ENCODE peak calls at places on chromosomes 11 and 22, in six cellular contexts. G is SK-N-SH, Z is GM23248, W is stomach, Q is tibial artery, X is adrenal gland. O is an unnamed sample.

GRCh38 chr22:37802310-37803194 is 5.2 kb upstream of the GCAT start:
- DNase-seq in G (peak; percentile 92), Z (peak; percentile 62), W (peak; percentile 60), Q (no peak), X (peak; percentile 68), O (no peak)

GRCh38 chr11:112748713-112749481 is 212.3 kb upstream of the NCAM1 start:
- DNase-seq in G (peak; percentile 57), Z (no peak), W (no peak), Q (no peak), X (no peak), O (no peak)

GRCh38 chr11:70841264-70841663 is 411.1 kb downstream of the SHANK2 start:
- DNase-seq in G (no peak), Z (no peak), W (no peak), Q (no peak), X (no peak), O (no peak)

GRCh38 chr11:45319077-45319476 is 32.9 kb upstream of the SYT13 start:
- DNase-seq in G (no peak), Z (no peak), W (no peak), Q (no peak), X (no peak), O (no peak)

GRCh38 chr11:18720811-18721575 is 5.0 kb downstream of the IGSF22 start:
- DNase-seq in G (peak; percentile 89), Z (peak; percentile 85), W (peak; percentile 81), Q (peak; percentile 89), X (peak; percentile 77), O (peak; percentile 84)

GRCh38 chr11:130049260-130049659 is 20.4 kb upstream of the APLP2 start:
- DNase-seq in G (no peak), Z (peak; percentile 32), W (no peak), Q (no peak), X (no peak), O (no peak)

GRCh38 chr11:62324738-62325556 is 12.3 kb upstream of the ASRGL1 start:
- DNase-seq in G (peak; percentile 76), Z (peak; percentile 53), W (no peak), Q (no peak), X (peak; percentile 40), O (peak; percentile 26)

GRCh38 chr11:77188323-77188911 is 60.4 kb downstream of the MYO7A start:
- DNase-seq in G (peak; percentile 90), Z (peak; percentile 87), W (peak; percentile 87), Q (peak; percentile 83), X (peak; percentile 92), O (peak; percentile 65)

GRCh38 chr11:106276859-106277436 is 199.5 kb downstream of the AASDHPPT start:
- DNase-seq in G (peak; percentile 4), Z (no peak), W (no peak), Q (no peak), X (no peak), O (no peak)

GRCh38 chr11:120184371-120184945 is 26.4 kb upstream of the OAF start:
- DNase-seq in G (no peak), Z (peak; percentile 52), W (peak; percentile 24), Q (peak; percentile 68), X (no peak), O (no peak)

GRCh38 chr22:44698531-44699421 is 3.2 kb upstream of the PRR5 start:
- DNase-seq in G (no peak), Z (peak; percentile 94), W (no peak), Q (no peak), X (no peak), O (no peak)

GRCh38 chr11:68260484-68260883 is 11.3 kb downstream of the C11orf24 start:
- DNase-seq in G (no peak), Z (no peak), W (no peak), Q (no peak), X (no peak), O (no peak)

GRCh38 chr22:48811885-48812284 is 1015.8 kb downstream of the BRD1 start:
- DNase-seq in G (no peak), Z (no peak), W (no peak), Q (no peak), X (no peak), O (no peak)

GRCh38 chr11:70595452-70595851 is 197.1 kb downstream of the CTTN start:
- DNase-seq in G (no peak), Z (no peak), W (no peak), Q (no peak), X (no peak), O (no peak)

GRCh38 chr11:4826425-4826824 is 5.3 kb downstream of the OR51F2 start:
- DNase-seq in G (no peak), Z (no peak), W (no peak), Q (no peak), X (no peak), O (no peak)

GRCh38 chr11:36253238-36253637 is 36.0 kb downstream of the COMMD9 start:
- DNase-seq in G (peak; percentile 88), Z (no peak), W (no peak), Q (no peak), X (no peak), O (no peak)

GRCh38 chr11:100830295-100830694 is 143.2 kb downstream of the ARHGAP42 start:
- DNase-seq in G (no peak), Z (no peak), W (peak; percentile 41), Q (no peak), X (no peak), O (no peak)

GRCh38 chr22:49587987-49588386 is 239.7 kb downstream of the BRD1 start:
- DNase-seq in G (no peak), Z (no peak), W (no peak), Q (no peak), X (no peak), O (no peak)

GRCh38 chr11:69552951-69553350 is 71.5 kb downstream of the LINC01488 start:
- DNase-seq in G (no peak), Z (no peak), W (no peak), Q (peak; percentile 41), X (no peak), O (no peak)

GRCh38 chr11:64839887-64840782 is 4.3 kb downstream of the CDC42BPG start:
- DNase-seq in G (no peak), Z (no peak), W (no peak), Q (no peak), X (no peak), O (no peak)

GRCh38 chr11:36499325-36499724 is 10.7 kb downstream of the TRAF6 start:
- DNase-seq in G (no peak), Z (no peak), W (no peak), Q (no peak), X (no peak), O (peak; percentile 27)

GRCh38 chr22:24460418-24461089 is 33.2 kb downstream of the ADORA2A start:
- DNase-seq in G (no peak), Z (no peak), W (no peak), Q (no peak), X (no peak), O (peak; percentile 87)

DNA sequence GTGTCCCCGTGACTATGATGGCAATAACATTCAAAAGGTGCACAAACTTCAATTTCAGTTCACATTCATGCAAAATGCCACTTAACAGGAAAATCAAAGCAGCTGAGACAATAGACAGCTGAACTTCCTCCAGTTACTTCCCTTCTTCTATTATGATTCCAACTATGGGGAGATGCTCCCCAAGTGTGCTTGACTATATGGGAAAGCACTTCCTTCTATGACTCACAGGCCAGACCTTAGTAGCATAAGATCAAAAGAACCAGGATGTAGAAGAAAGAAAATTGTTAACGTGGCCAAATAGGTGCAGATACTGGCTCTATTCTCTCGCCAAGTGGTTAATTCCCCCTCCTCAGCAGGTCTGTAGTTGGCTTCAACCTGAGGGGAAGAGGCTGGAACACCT is 7.8 kb upstream of the FAT3 start:
- DNase-seq in G (no peak), Z (no peak), W (no peak), Q (no peak), X (no peak), O (no peak)
- H3K4me1 ChIP-seq in G (no peaks in the 10 kb centered on the region), Z (no peaks in the 10 kb centered on the region), W (peaks cover 7% of the 10 kb centered on the region), Q (no peaks in the 10 kb centered on the region), X (no peaks in the 10 kb centered on the region), O (no peaks in the 10 kb centered on the region)

GRCh38 chr11:126352934-126353801 is 2.3 kb upstream of the ST3GAL4 start:
- DNase-seq in G (no peak), Z (peak; percentile 90), W (no peak), Q (no peak), X (no peak), O (peak; percentile 42)

GRCh38 chr11:126354631-126355323 is 709 bp upstream of the ST3GAL4 start:
- DNase-seq in G (no peak), Z (peak; percentile 31), W (no peak), Q (no peak), X (no peak), O (no peak)

GRCh38 chr11:126350811-126351210 is 4.7 kb upstream of the ST3GAL4 start:
- DNase-seq in G (no peak), Z (no peak), W (no peak), Q (no peak), X (no peak), O (no peak)

GRCh38 chr11:126348806-126349582 is 6.5 kb upstream of the ST3GAL4 start:
- DNase-seq in G (no peak), Z (peak; percentile 81), W (no peak), Q (no peak), X (peak; percentile 53), O (no peak)

DNA sequence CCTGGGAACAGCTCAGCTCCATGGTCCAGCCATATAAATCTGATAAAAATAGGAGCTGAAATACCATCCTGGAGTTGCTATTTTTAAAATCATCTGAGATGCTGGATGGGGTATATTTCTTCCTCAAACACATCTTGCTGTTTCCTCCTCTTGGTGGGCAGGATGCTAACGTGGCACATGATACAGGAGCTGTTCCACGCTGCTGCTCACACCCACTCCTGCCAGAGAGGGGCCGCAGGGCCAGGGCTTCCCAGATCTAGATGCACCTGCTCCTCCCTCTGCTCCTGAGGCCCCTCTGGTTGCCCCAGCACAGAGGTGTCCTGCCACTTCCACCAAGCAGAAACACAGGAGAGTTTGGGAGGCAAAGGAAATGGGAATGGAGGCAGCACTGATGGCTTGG is 3.3 kb upstream of the ST3GAL4 start:
- DNase-seq in G (no peak), Z (no peak), W (no peak), Q (no peak), X (no peak), O (no peak)
- H3K4me1 ChIP-seq in G (peaks cover 42% of the 10 kb centered on the region), Z (peaks cover 56% of the 10 kb centered on the region), W (peaks cover 85% of the 10 kb centered on the region), Q (no peaks in the 10 kb centered on the region), X (peaks cover 67% of the 10 kb centered on the region), O (peaks cover 4% of the 10 kb centered on the region)

GRCh38 chr11:131746201-131746600 is 375.8 kb downstream of the NTM start:
- DNase-seq in G (no peak), Z (no peak), W (no peak), Q (no peak), X (no peak), O (no peak)
- H3K4me1 ChIP-seq in G (peaks cover 39% of the 10 kb centered on the region), Z (peaks cover 65% of the 10 kb centered on the region), W (no peaks in the 10 kb centered on the region), Q (no peaks in the 10 kb centered on the region), X (no peaks in the 10 kb centered on the region), O (no peaks in the 10 kb centered on the region)

DNA sequence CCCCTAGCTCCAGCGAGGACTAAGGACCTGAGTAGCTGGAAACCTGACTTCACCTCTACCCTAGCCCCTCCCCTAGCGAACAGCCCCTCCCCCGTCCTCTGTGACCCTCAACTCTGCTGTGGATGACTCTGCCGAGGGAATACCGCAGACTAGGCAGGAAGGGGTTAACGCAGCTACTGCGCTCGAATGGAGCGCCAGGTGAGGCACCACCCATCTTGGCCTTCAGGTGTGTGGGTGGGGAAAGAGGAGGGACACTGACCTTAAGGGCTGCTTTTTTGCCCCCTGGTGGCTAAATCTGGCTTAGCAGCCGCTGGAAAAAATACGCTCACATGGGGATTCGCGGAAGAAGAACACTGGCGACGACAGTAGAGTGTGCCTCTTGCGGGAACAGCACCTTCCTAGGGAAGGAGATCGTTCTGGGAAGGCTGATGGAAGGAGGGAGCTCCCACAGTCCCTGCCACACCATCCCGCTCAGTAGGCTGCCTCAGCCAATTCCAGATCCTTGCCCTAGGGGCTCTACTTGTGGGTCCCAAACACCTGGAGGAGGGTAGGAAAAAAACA is 4.5 kb upstream of the BCL9L start:
- DNase-seq in G (peak; percentile 78), Z (peak; percentile 74), W (peak; percentile 95), Q (peak; percentile 90), X (peak; percentile 87), O (peak; percentile 95)
- H3K4me1 ChIP-seq in G (peaks cover 9% of the 10 kb centered on the region), Z (peaks cover 13% of the 10 kb centered on the region), W (peaks cover 54% of the 10 kb centered on the region), Q (no peaks in the 10 kb centered on the region), X (peaks cover 13% of the 10 kb centered on the region), O (peaks cover 20% of the 10 kb centered on the region)